ENCODE peak calls at places on chromosome 10, in seven cellular contexts. S is HepG2, W is WTC11, U is K562, G is H1, J is HCT116, K is GM12878. V is an unnamed sample.

GRCh38 chr10:7872041-7872442 is 53.7 kb downstream of the TAF3 start:
- DNase-seq in S (no peak), W (no peak), U (peak), K (no peak), J (peak), G (no peak), V (peak)

GRCh38 chr10:131420867-131421266 is 109.3 kb upstream of the TCERG1L start:
- DNase-seq in K (no peak), U (no peak), J (no peak), G (no peak), W (no peak), S (no peak), V (no peak)

GRCh38 chr10:621981-622740 is 67.3 kb downstream of the DIP2C start:
- DNase-seq in K (no peak), U (no peak), J (no peak), S (no peak), G (no peak), W (no peak), V (no peak)

GRCh38 chr10:67296926-67297325 is 371.1 kb downstream of the LRRTM3 start:
- DNase-seq in U (no peak), K (no peak), W (no peak), S (no peak), G (no peak), J (no peak), V (no peak)

GRCh38 chr10:58807631-58808024 is 295.0 kb downstream of the BICC1 start:
- DNase-seq in J (no peak), W (no peak), U (no peak), S (peak), G (no peak), K (no peak), V (no peak)

GRCh38 chr10:63627376-63627775 is 106.2 kb downstream of the REEP3 start:
- DNase-seq in K (no peak), U (no peak), W (no peak), J (peak), S (no peak), G (no peak), V (no peak)

GRCh38 chr10:88890681-88891371 is 10.8 kb downstream of the STAMBPL1 start:
- DNase-seq in S (no peak), G (no peak), U (no peak), W (no peak), K (no peak), J (no peak), V (no peak)

GRCh38 chr10:130968964-130969363 is 342.6 kb downstream of the TCERG1L start:
- DNase-seq in K (no peak), S (no peak), J (no peak), W (no peak), G (no peak), U (no peak), V (no peak)

GRCh38 chr10:124708922-124709520 is 35.2 kb downstream of the FAM53B start:
- DNase-seq in S (no peak), K (no peak), G (no peak), W (no peak), U (no peak), J (no peak), V (no peak)

GRCh38 chr10:24617771-24618396 is 105.8 kb downstream of the ARHGAP21 start:
- DNase-seq in K (no peak), U (peak), J (peak), G (peak), S (peak), W (peak), V (peak)

GRCh38 chr10:17457083-17457482 is 2.7 kb upstream of the ST8SIA6 start:
- DNase-seq in G (no peak), J (no peak), S (no peak), W (no peak), U (no peak), K (no peak), V (no peak)

GRCh38 chr10:46541735-46542566 is 14.5 kb downstream of the GPRIN2 start:
- DNase-seq in J (no peak), W (peak), K (no peak), G (no peak), S (no peak), U (no peak), V (no peak)

GRCh38 chr10:69650589-69651261 is 20.7 kb downstream of the FAM241B start:
- DNase-seq in K (no peak), J (no peak), S (no peak), W (no peak), U (no peak), G (no peak), V (no peak)

GRCh38 chr10:101237080-101237817 is 8.0 kb upstream of the LBX1 start:
- DNase-seq in W (peak), K (no peak), S (no peak), U (no peak), J (no peak), G (no peak), V (no peak)

GRCh38 chr10:17234541-17234940 is 6.5 kb downstream of the VIM start:
- DNase-seq in G (no peak), W (no peak), K (no peak), S (no peak), J (no peak), U (no peak), V (no peak)

GRCh38 chr10:129756912-129757861 is 206.9 kb downstream of the EBF3 start:
- DNase-seq in J (no peak), G (peak), U (no peak), K (no peak), W (peak), S (no peak), V (no peak)

GRCh38 chr10:118729641-118730258 is 25.0 kb downstream of the CACUL1 start:
- DNase-seq in S (no peak), K (peak), U (no peak), G (no peak), W (no peak), J (no peak), V (no peak)

GRCh38 chr10:101393378-101393777 is 39.4 kb downstream of the BTRC start:
- DNase-seq in K (no peak), J (no peak), S (no peak), W (no peak), G (no peak), U (no peak), V (no peak)

GRCh38 chr10:104520653-104521052 is 120.4 kb upstream of the SORCS3 start:
- DNase-seq in S (no peak), U (no peak), G (no peak), K (no peak), W (no peak), J (no peak), V (no peak)

GRCh38 chr10:49264177-49264677 is 34.7 kb upstream of the C10orf71 start:
- DNase-seq in J (no peak), S (no peak), G (no peak), K (no peak), U (no peak), W (no peak), V (no peak)

GRCh38 chr10:70600512-70601395 is 1.8 kb downstream of the PRF1 start:
- DNase-seq in J (no peak), W (no peak), S (no peak), G (peak), K (no peak), U (no peak), V (no peak)

GRCh38 chr10:70146489-70147488 is at the start of gene TYSND1:
- DNase-seq in U (peak), K (peak), G (peak), W (peak), S (peak), J (peak), V (peak)

GRCh38 chr10:1189166-1190051 is 133.2 kb downstream of the WDR37 start:
- DNase-seq in J (no peak), S (no peak), U (no peak), K (no peak), G (no peak), W (peak), V (no peak)

GRCh38 chr10:71753091-71753959 is 20.0 kb downstream of the VSIR start:
- DNase-seq in G (no peak), U (peak), W (no peak), S (peak), J (no peak), K (no peak), V (no peak)

GRCh38 chr10:71486465-71487114 is 89.9 kb downstream of the CDH23 start:
- DNase-seq in U (peak), S (peak), G (peak), J (peak), W (peak), K (no peak), V (peak)

GRCh38 chr10:113093188-113094113 is 143.4 kb downstream of the TCF7L2 start:
- DNase-seq in G (no peak), U (no peak), J (peak), S (peak), W (no peak), K (peak), V (no peak)

GRCh38 chr10:101660268-101660667 is 34.7 kb downstream of the FBXW4 start:
- DNase-seq in K (no peak), G (no peak), S (no peak), U (no peak), W (no peak), J (no peak), V (no peak)

GRCh38 chr10:21995557-21995956 is 8.0 kb downstream of the DNAJC1 start:
- DNase-seq in U (no peak), J (no peak), G (no peak), W (no peak), S (no peak), K (no peak), V (no peak)

GRCh38 chr10:77692782-77693181 is 55.2 kb upstream of the KCNMA1 start:
- DNase-seq in S (no peak), G (no peak), J (no peak), K (no peak), U (no peak), W (no peak), V (no peak)

GRCh38 chr10:9069136-9069535 is 1014.6 kb downstream of the GATA3 start:
- DNase-seq in U (no peak), G (no peak), S (no peak), W (no peak), J (no peak), K (no peak), V (no peak)

GRCh38 chr10:93993782-93994668 is at the start of gene PLCE1:
- DNase-seq in U (peak), G (peak), K (no peak), S (no peak), W (peak), J (no peak), V (peak)

GRCh38 chr10:34522542-34522941 is 292.6 kb downstream of the PARD3 start:
- DNase-seq in K (no peak), G (no peak), U (no peak), J (no peak), S (no peak), W (no peak), V (no peak)

GRCh38 chr10:93006435-93007039 is 54.1 kb upstream of the CYP26C1 start:
- DNase-seq in G (no peak), J (no peak), W (no peak), U (no peak), K (no peak), S (peak), V (peak)

GRCh38 chr10:114026189-114027040 is 17.3 kb upstream of the ADRB1 start:
- DNase-seq in S (peak), J (peak), U (no peak), G (no peak), W (no peak), K (peak), V (no peak)

GRCh38 chr10:34641913-34642558 is 173.1 kb downstream of the PARD3 start:
- DNase-seq in K (no peak), S (no peak), W (no peak), G (peak), J (no peak), U (no peak), V (no peak)

GRCh38 chr10:129491123-129491734 is 24.2 kb downstream of the MGMT start:
- DNase-seq in W (no peak), S (no peak), J (peak), U (no peak), G (no peak), K (no peak), V (no peak)

GRCh38 chr10:118251791-118252190 is 90.3 kb downstream of the FAM204A start:
- DNase-seq in S (no peak), K (no peak), W (no peak), U (no peak), J (no peak), G (no peak), V (no peak)

GRCh38 chr10:73874267-73875138 is at the start of gene CAMK2G:
- DNase-seq in U (peak), K (no peak), G (peak), J (no peak), W (peak), S (peak), V (peak)

GRCh38 chr10:73876566-73876965 is 2.2 kb upstream of the CAMK2G start:
- DNase-seq in S (no peak), U (no peak), J (no peak), G (no peak), K (no peak), W (no peak), V (no peak)

GRCh38 chr10:73876157-73876556 is 1.8 kb upstream of the CAMK2G start:
- DNase-seq in U (no peak), S (no peak), W (no peak), J (no peak), G (no peak), K (no peak), V (no peak)

GRCh38 chr10:73873843-73874215 is 526 bp downstream of the CAMK2G start:
- DNase-seq in W (no peak), S (no peak), K (no peak), G (no peak), U (peak), J (no peak), V (peak)

DNA sequence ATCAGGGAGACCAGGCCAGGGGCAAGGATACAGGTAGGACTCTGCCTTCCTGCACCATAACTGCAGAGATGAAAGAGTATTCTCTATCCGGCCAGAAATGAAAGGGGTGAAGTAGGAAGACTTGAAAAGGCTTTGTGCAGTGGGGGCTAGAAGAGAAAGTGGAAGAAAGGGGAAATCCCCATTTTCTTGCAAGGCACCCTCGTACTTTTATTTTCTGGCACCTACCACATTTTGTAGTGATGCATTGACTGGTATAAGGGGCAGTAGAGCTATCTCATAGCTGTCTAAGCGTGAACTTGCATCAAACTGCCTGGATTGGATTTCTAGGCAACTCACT is 752 bp upstream of the CAMK2G start:
- DNase-seq in J (no peak), W (no peak), K (no peak), U (no peak), G (no peak), S (no peak), V (no peak)
- TF ChIP-seq SP1 in J (no peak), W (no peak), K (no peak), U (no peak), G (no peak), S (no peak), V (no peak)

DNA sequence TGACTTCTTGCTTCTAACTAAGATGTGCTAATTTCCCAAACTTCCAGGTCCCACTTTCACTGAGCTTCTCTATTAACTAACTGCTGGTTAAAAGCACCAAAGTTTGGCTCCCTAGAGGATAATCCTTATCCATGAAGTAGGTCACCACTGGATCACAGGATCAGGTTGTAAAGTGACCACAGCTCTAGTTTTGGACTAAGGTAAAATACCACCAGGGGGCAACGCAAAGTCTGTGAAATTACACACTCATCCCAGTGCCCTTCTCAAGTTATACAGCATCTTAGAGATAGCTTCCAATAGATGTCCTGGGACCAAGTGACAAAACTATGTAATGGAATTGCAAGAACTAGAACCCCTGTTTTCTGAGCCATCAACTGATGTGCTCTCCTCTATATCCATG is 116.4 kb upstream of the ASAH2 start:
- DNase-seq in G (no peak), K (no peak), W (no peak), S (peak), U (peak), J (peak), V (peak)
- TF ChIP-seq SP1 in G (no peak), K (no peak), W (no peak), S (no peak), U (no peak), J (no peak), V (no peak)

DNA sequence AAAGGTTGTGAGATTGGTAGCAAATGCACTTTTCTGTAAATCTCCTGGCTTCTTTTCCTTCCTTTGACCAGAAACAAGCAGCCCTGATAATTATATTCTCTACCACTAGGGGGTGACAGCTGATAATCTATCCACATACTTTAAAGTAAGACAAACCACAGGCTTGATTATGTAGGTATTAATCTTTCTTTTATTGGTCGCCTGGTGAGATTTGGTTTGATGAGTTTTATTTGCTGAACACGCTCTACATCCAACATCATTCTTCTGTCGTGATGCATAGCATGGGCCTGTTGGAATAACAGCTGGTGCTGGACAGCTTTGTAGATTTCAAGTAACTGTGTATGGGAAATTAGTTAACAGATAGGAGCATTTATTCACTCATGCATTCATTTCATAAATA is 63.5 kb downstream of the ZNF365 start:
- DNase-seq in S (peak), J (peak), K (no peak), G (no peak), U (peak), W (no peak), V (peak)
- TF ChIP-seq SP1 in S (no peak), J (no peak), K (no peak), G (no peak), U (no peak), W (no peak), V (no peak)

GRCh38 chr10:133162178-133162909 is 2.3 kb downstream of the KNDC1 start:
- DNase-seq in S (peak), K (no peak), W (no peak), U (no peak), G (no peak), J (no peak), V (no peak)
- TF ChIP-seq SP1 in S (no peak), K (no peak), W (no peak), U (no peak), G (no peak), J (no peak), V (no peak)